ENCODE peak calls at places on chromosome 13, in seven cellular contexts. M is sigmoid colon, F is breast epithelium, I is transverse colon, P is heart left ventricle, U is prostate gland, A is stomach. G is an unnamed sample. For H3K36me3 and H3K4me1, the result is how much of the 10 kb centered on the place peaks cover.

GRCh38 chr13:38900188-38900587 is 90.4 kb downstream of the STOML3 start:
- DNase-seq in M (no peak), F (no peak), I (no peak), P (no peak), U (no peak), A (no peak), G (no peak)

GRCh38 chr13:41668130-41668757 is 210.9 kb downstream of the RGCC start:
- DNase-seq in M (peak), F (peak), I (peak), P (peak), U (peak), A (peak), G (peak)

GRCh38 chr13:106133025-106133424 is 402.4 kb downstream of the EFNB2 start:
- DNase-seq in M (no peak), F (no peak), I (no peak), P (no peak), U (no peak), A (no peak), G (no peak)

GRCh38 chr13:45048890-45049407 is 59.6 kb downstream of the GPALPP1 start:
- DNase-seq in M (no peak), F (no peak), I (no peak), P (no peak), U (no peak), A (no peak), G (no peak)

GRCh38 chr13:50731400-50731799 is 112.1 kb downstream of the DLEU7 start:
- DNase-seq in M (no peak), F (peak), I (no peak), P (no peak), U (peak), A (no peak), G (no peak)

GRCh38 chr13:79775830-79776229 is 294.9 kb downstream of the NDFIP2 start:
- DNase-seq in M (no peak), F (no peak), I (peak), P (no peak), U (no peak), A (peak), G (no peak)

GRCh38 chr13:29702912-29703351 is 107.4 kb upstream of the SLC7A1 start:
- DNase-seq in M (peak), F (no peak), I (no peak), P (peak), U (no peak), A (no peak), G (peak)

GRCh38 chr13:39148513-39148961 is 110.3 kb downstream of the NHLRC3 start:
- DNase-seq in M (no peak), F (no peak), I (no peak), P (no peak), U (no peak), A (no peak), G (no peak)

GRCh38 chr13:89199138-89199537 is 1528.0 kb downstream of the SLITRK5 start:
- DNase-seq in M (no peak), F (no peak), I (no peak), P (no peak), U (no peak), A (no peak), G (no peak)

GRCh38 chr13:44385847-44386246 is 12.2 kb downstream of the SERP2 start:
- DNase-seq in M (no peak), F (no peak), I (no peak), P (no peak), U (no peak), A (no peak), G (no peak)

GRCh38 chr13:94595006-94595942 is 678 bp downstream of the TGDS start:
- DNase-seq in M (no peak), F (no peak), I (peak), P (peak), U (no peak), A (peak), G (no peak)

GRCh38 chr13:96982672-96983071 is 11.6 kb downstream of the OXGR1 start:
- DNase-seq in M (no peak), F (no peak), I (no peak), P (no peak), U (no peak), A (no peak), G (no peak)

GRCh38 chr13:46211521-46212351 is at the start of gene LRRC63:
- DNase-seq in M (peak), F (peak), I (peak), P (peak), U (peak), A (peak), G (peak)

GRCh38 chr13:66927562-66927961 is 302.6 kb downstream of the PCDH9 start:
- DNase-seq in M (no peak), F (no peak), I (no peak), P (no peak), U (no peak), A (no peak), G (no peak)

GRCh38 chr13:99356216-99357089 is 49.3 kb upstream of the GPR183 start:
- DNase-seq in M (no peak), F (no peak), I (peak), P (peak), U (no peak), A (no peak), G (no peak)
- H3K36me3 ChIP-seq in M (under half), F (under half), I (under half), P (under half), U (under half), A (under half), G (under half)

GRCh38 chr13:114131581-114132418 is 623 bp downstream of the RASA3 start:
- DNase-seq in M (no peak), F (no peak), I (no peak), P (no peak), U (no peak), A (no peak), G (peak)
- TF ChIP-seq POLR2A in M (no peak), F (no peak), I (no peak), P (no peak), U (no peak), A (no peak), G (no peak)

GRCh38 chr13:25902946-25903345 is 148.9 kb downstream of the SHISA2 start:
- DNase-seq in M (no peak), F (no peak), I (no peak), P (no peak), U (no peak), A (no peak), G (no peak)
- H3K4me1 ChIP-seq in M (under half), F (under half), I (under half), P (under half), U (under half), A (under half), G (under half)

GRCh38 chr13:28440774-28441532 is 54.0 kb downstream of the FLT1 start:
- DNase-seq in M (no peak), F (no peak), I (no peak), P (peak), U (no peak), A (no peak), G (no peak)
- H3K36me3 ChIP-seq in M (under half), F (under half), I (under half), P (under half), U (under half), A (under half), G (under half)

GRCh38 chr13:57624565-57625435 is 6.7 kb upstream of the PCDH17 start:
- DNase-seq in M (no peak), F (no peak), I (peak), P (peak), U (no peak), A (no peak), G (no peak)
- TF ChIP-seq POLR2A in M (no peak), F (no peak), I (no peak), P (no peak), U (no peak), A (no peak), G (no peak)

GRCh38 chr13:51767100-51767499 is 36.9 kb downstream of the DHRS12 start:
- DNase-seq in M (no peak), F (no peak), I (no peak), P (no peak), U (no peak), A (no peak), G (no peak)
- H3K4me1 ChIP-seq in M (under half), F (under half), I (under half), P (under half), U (under half), A (half or more), G (under half)

GRCh38 chr13:33868343-33868994 is 50.5 kb downstream of the RFC3 start:
- DNase-seq in M (no peak), F (no peak), I (no peak), P (no peak), U (no peak), A (no peak), G (no peak)
- H3K36me3 ChIP-seq in M (under half), F (under half), I (under half), P (under half), U (under half), A (under half), G (under half)

GRCh38 chr13:21670883-21671792 is at the start of gene FGF9:
- DNase-seq in M (peak), F (peak), I (peak), P (peak), U (peak), A (peak), G (peak)
- TF ChIP-seq POLR2A in M (no peak), F (no peak), I (peak), P (peak), U (peak), A (no peak), G (peak)

GRCh38 chr13:110317093-110317492 is 10.0 kb downstream of the COL4A2 start:
- DNase-seq in M (no peak), F (peak), I (no peak), P (no peak), U (no peak), A (no peak), G (no peak)

GRCh38 chr13:110314516-110315245 is 7.6 kb downstream of the COL4A2 start:
- DNase-seq in M (peak), F (peak), I (no peak), P (peak), U (no peak), A (no peak), G (no peak)

GRCh38 chr13:110317496-110318195 is 10.6 kb downstream of the COL4A2 start:
- DNase-seq in M (no peak), F (peak), I (no peak), P (no peak), U (no peak), A (no peak), G (no peak)

GRCh38 chr13:110318920-110319319 is 11.8 kb downstream of the COL4A2 start:
- DNase-seq in M (no peak), F (peak), I (no peak), P (no peak), U (no peak), A (no peak), G (no peak)

DNA sequence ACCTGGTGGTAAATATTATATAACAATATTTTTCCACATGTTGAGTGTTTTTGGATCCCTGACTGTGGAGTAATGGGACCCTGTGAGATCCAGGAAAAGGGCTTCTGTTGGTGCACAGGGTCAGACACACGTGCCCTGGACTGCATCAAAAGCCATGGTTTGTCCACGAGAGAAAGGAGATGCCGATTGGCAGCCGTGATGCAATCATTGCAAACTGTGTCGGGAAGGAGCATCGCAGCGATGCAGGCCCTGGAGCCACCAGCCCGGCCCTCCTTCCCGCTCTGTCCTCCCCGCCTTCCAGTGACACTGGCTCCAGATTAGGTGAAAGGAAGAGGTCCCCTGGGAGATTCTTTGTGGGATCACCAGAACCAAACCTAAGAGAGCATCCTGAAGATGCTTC is 9.1 kb downstream of the COL4A2 start:
- DNase-seq in M (peak), F (peak), I (no peak), P (no peak), U (no peak), A (no peak), G (no peak)
- H3K4me1 ChIP-seq in M (under half), F (under half), I (under half), P (half or more), U (under half), A (half or more), G (under half)

G was measured in uterus.